ENCODE peak calls at places on chromosomes 1 and 21, in six cellular contexts. One of them, this sample, is unnamed.

GRCh38 chr21:29078884-29079765 is 5.7 kb upstream of the CCT8 start:
- DNase-seq in K562: no peak
- DNase-seq in GM12878: peak; percentile 68
- DNase-seq in HepG2: no peak
- DNase-seq in SK-N-SH: no peak
- DNase-seq in H1: no peak
- DNase-seq in this sample: peak; percentile 96

GRCh38 chr1:151852733-151853132 is 779 bp downstream of the THEM5 start:
- DNase-seq in K562: no peak
- DNase-seq in GM12878: no peak
- DNase-seq in HepG2: no peak
- DNase-seq in SK-N-SH: no peak
- DNase-seq in H1: no peak
- DNase-seq in this sample: no peak

GRCh38 chr21:31872452-31873274 is at the start of gene HUNK:
- DNase-seq in K562: no peak
- DNase-seq in GM12878: no peak
- DNase-seq in HepG2: peak; percentile 29
- DNase-seq in SK-N-SH: peak; percentile 84
- DNase-seq in H1: no peak
- DNase-seq in this sample: no peak

GRCh38 chr21:21439761-21440160 is 441.6 kb downstream of the NCAM2 start:
- DNase-seq in K562: no peak
- DNase-seq in GM12878: no peak
- DNase-seq in HepG2: no peak
- DNase-seq in SK-N-SH: no peak
- DNase-seq in H1: no peak
- DNase-seq in this sample: no peak

GRCh38 chr1:18913065-18913502 is 10.7 kb upstream of the ALDH4A1 start:
- DNase-seq in K562: peak; percentile 95
- DNase-seq in GM12878: no peak
- DNase-seq in HepG2: peak; percentile 66
- DNase-seq in SK-N-SH: peak; percentile 95
- DNase-seq in H1: peak; percentile 70
- DNase-seq in this sample: no peak

GRCh38 chr1:10217748-10218441 is 7.5 kb downstream of the KIF1B start:
- DNase-seq in K562: no peak
- DNase-seq in GM12878: no peak
- DNase-seq in HepG2: no peak
- DNase-seq in SK-N-SH: no peak
- DNase-seq in H1: no peak
- DNase-seq in this sample: no peak

GRCh38 chr1:3515774-3516480 is 61.5 kb downstream of the ARHGEF16 start:
- DNase-seq in K562: no peak
- DNase-seq in GM12878: no peak
- DNase-seq in HepG2: no peak
- DNase-seq in SK-N-SH: peak; percentile 70
- DNase-seq in H1: no peak
- DNase-seq in this sample: peak; percentile 83

GRCh38 chr1:3491291-3492246 is 37.1 kb downstream of the ARHGEF16 start:
- DNase-seq in K562: peak; percentile 92
- DNase-seq in GM12878: peak; percentile 3
- DNase-seq in HepG2: peak; percentile 24
- DNase-seq in SK-N-SH: peak; percentile 95
- DNase-seq in H1: peak; percentile 44
- DNase-seq in this sample: peak; percentile 21

GRCh38 chr1:214840366-214840765 is 237.4 kb downstream of the CENPF start:
- DNase-seq in K562: no peak
- DNase-seq in GM12878: no peak
- DNase-seq in HepG2: no peak
- DNase-seq in SK-N-SH: no peak
- DNase-seq in H1: no peak
- DNase-seq in this sample: no peak

GRCh38 chr1:208291923-208292711 is 47.9 kb upstream of the PLXNA2 start:
- DNase-seq in K562: no peak
- DNase-seq in GM12878: no peak
- DNase-seq in HepG2: no peak
- DNase-seq in SK-N-SH: no peak
- DNase-seq in H1: no peak
- DNase-seq in this sample: no peak

GRCh38 chr1:240652554-240652953 is 40.6 kb upstream of the GREM2 start:
- DNase-seq in K562: no peak
- DNase-seq in GM12878: no peak
- DNase-seq in HepG2: no peak
- DNase-seq in SK-N-SH: no peak
- DNase-seq in H1: no peak
- DNase-seq in this sample: no peak

GRCh38 chr1:8598783-8599182 is 218.7 kb downstream of the RERE start:
- DNase-seq in K562: no peak
- DNase-seq in GM12878: no peak
- DNase-seq in HepG2: no peak
- DNase-seq in SK-N-SH: peak; percentile 21
- DNase-seq in H1: no peak
- DNase-seq in this sample: no peak

GRCh38 chr1:30615076-30615795 is 108.1 kb downstream of the MATN1 start:
- DNase-seq in K562: no peak
- DNase-seq in GM12878: no peak
- DNase-seq in HepG2: no peak
- DNase-seq in SK-N-SH: no peak
- DNase-seq in H1: no peak
- DNase-seq in this sample: no peak

GRCh38 chr1:8094481-8095241 is 68.6 kb upstream of the ERRFI1 start:
- DNase-seq in K562: no peak
- DNase-seq in GM12878: no peak
- DNase-seq in HepG2: peak; percentile 79
- DNase-seq in SK-N-SH: no peak
- DNase-seq in H1: no peak
- DNase-seq in this sample: no peak

GRCh38 chr1:152768847-152769533 is 6.0 kb upstream of the LCE1F start:
- DNase-seq in K562: no peak
- DNase-seq in GM12878: no peak
- DNase-seq in HepG2: no peak
- DNase-seq in SK-N-SH: no peak
- DNase-seq in H1: no peak
- DNase-seq in this sample: no peak

GRCh38 chr1:215083408-215083961 is 948 bp downstream of the KCNK2 start:
- DNase-seq in K562: no peak
- DNase-seq in GM12878: no peak
- DNase-seq in HepG2: no peak
- DNase-seq in SK-N-SH: peak; percentile 17
- DNase-seq in H1: no peak
- DNase-seq in this sample: no peak

GRCh38 chr1:168227620-168228019 is 1.8 kb downstream of the SFT2D2 start:
- DNase-seq in K562: peak; percentile 27
- DNase-seq in GM12878: no peak
- DNase-seq in HepG2: no peak
- DNase-seq in SK-N-SH: no peak
- DNase-seq in H1: no peak
- DNase-seq in this sample: no peak

GRCh38 chr21:45985471-45986315 is 4.1 kb downstream of the COL6A1 start:
- DNase-seq in K562: no peak
- DNase-seq in GM12878: no peak
- DNase-seq in HepG2: no peak
- DNase-seq in SK-N-SH: no peak
- DNase-seq in H1: no peak
- DNase-seq in this sample: no peak

GRCh38 chr1:161733526-161733925 is 12.2 kb downstream of the FCRLB start:
- DNase-seq in K562: no peak
- DNase-seq in GM12878: no peak
- DNase-seq in HepG2: no peak
- DNase-seq in SK-N-SH: no peak
- DNase-seq in H1: no peak
- DNase-seq in this sample: peak; percentile 73

GRCh38 chr1:53982762-53983101 is 35.3 kb downstream of the LDLRAD1 start:
- DNase-seq in K562: no peak
- DNase-seq in GM12878: no peak
- DNase-seq in HepG2: no peak
- DNase-seq in SK-N-SH: no peak
- DNase-seq in H1: no peak
- DNase-seq in this sample: no peak

GRCh38 chr1:217907504-217907903 is 276.4 kb downstream of the SPATA17 start:
- DNase-seq in K562: no peak
- DNase-seq in GM12878: no peak
- DNase-seq in HepG2: no peak
- DNase-seq in SK-N-SH: no peak
- DNase-seq in H1: no peak
- DNase-seq in this sample: peak; percentile 7

GRCh38 chr1:167658574-167659328 is 28.7 kb downstream of the RCSD1 start:
- DNase-seq in K562: no peak
- DNase-seq in GM12878: no peak
- DNase-seq in HepG2: no peak
- DNase-seq in SK-N-SH: no peak
- DNase-seq in H1: no peak
- DNase-seq in this sample: peak; percentile 40

GRCh38 chr1:64282353-64282752 is 78.9 kb downstream of the UBE2U start:
- DNase-seq in K562: no peak
- DNase-seq in GM12878: no peak
- DNase-seq in HepG2: no peak
- DNase-seq in SK-N-SH: peak; percentile 89
- DNase-seq in H1: no peak
- DNase-seq in this sample: no peak

GRCh38 chr1:3065396-3065795 is 3.6 kb upstream of the PRDM16 start:
- DNase-seq in K562: no peak
- DNase-seq in GM12878: no peak
- DNase-seq in HepG2: no peak
- DNase-seq in SK-N-SH: no peak
- DNase-seq in H1: no peak
- DNase-seq in this sample: no peak

GRCh38 chr1:33390550-33390949 is 40.3 kb downstream of the PHC2 start:
- DNase-seq in K562: no peak
- DNase-seq in GM12878: no peak
- DNase-seq in HepG2: no peak
- DNase-seq in SK-N-SH: no peak
- DNase-seq in H1: no peak
- DNase-seq in this sample: no peak

GRCh38 chr1:239619190-239619589 is 232.8 kb downstream of the CHRM3 start:
- DNase-seq in K562: no peak
- DNase-seq in GM12878: no peak
- DNase-seq in HepG2: no peak
- DNase-seq in SK-N-SH: no peak
- DNase-seq in H1: no peak
- DNase-seq in this sample: no peak

GRCh38 chr21:45571641-45572040 is 29.4 kb upstream of the SLC19A1 start:
- DNase-seq in K562: no peak
- DNase-seq in GM12878: no peak
- DNase-seq in HepG2: no peak
- DNase-seq in SK-N-SH: peak; percentile 15
- DNase-seq in H1: no peak
- DNase-seq in this sample: no peak

GRCh38 chr1:85201340-85202091 is 700 bp upstream of the SYDE2 start:
- DNase-seq in K562: peak; percentile 76
- DNase-seq in GM12878: no peak
- DNase-seq in HepG2: peak; percentile 52
- DNase-seq in SK-N-SH: peak; percentile 60
- DNase-seq in H1: peak; percentile 53
- DNase-seq in this sample: no peak
- TF ChIP-seq POLR2AphosphoS5 in K562: no peak
- TF ChIP-seq POLR2AphosphoS5 in GM12878: no peak
- TF ChIP-seq POLR2AphosphoS5 in HepG2: peak; percentile 34
- TF ChIP-seq POLR2AphosphoS5 in SK-N-SH: no peak
- TF ChIP-seq POLR2AphosphoS5 in H1: peak; percentile 45
- TF ChIP-seq POLR2AphosphoS5 in this sample: no peak

GRCh38 chr1:91555821-91556531 is 55.3 kb downstream of the CDC7 start:
- DNase-seq in K562: peak; percentile 79
- DNase-seq in GM12878: no peak
- DNase-seq in HepG2: no peak
- DNase-seq in SK-N-SH: no peak
- DNase-seq in H1: no peak
- DNase-seq in this sample: no peak
- TF ChIP-seq GABPA in K562: no peak
- TF ChIP-seq GABPA in GM12878: no peak
- TF ChIP-seq GABPA in HepG2: no peak
- TF ChIP-seq GABPA in SK-N-SH: no peak
- TF ChIP-seq GABPA in H1: no peak
- TF ChIP-seq GABPA in this sample: no peak

GRCh38 chr21:30634906-30635305 is at the start of gene KRTAP20-2:
- DNase-seq in K562: no peak
- DNase-seq in GM12878: no peak
- DNase-seq in HepG2: no peak
- DNase-seq in SK-N-SH: no peak
- DNase-seq in H1: no peak
- DNase-seq in this sample: no peak

GRCh38 chr21:30625449-30625848 is 5.0 kb downstream of the KRTAP20-4 start:
- DNase-seq in K562: no peak
- DNase-seq in GM12878: no peak
- DNase-seq in HepG2: no peak
- DNase-seq in SK-N-SH: no peak
- DNase-seq in H1: no peak
- DNase-seq in this sample: no peak

GRCh38 chr21:30628109-30628508 is 6.9 kb upstream of the KRTAP20-2 start:
- DNase-seq in K562: no peak
- DNase-seq in GM12878: no peak
- DNase-seq in HepG2: no peak
- DNase-seq in SK-N-SH: no peak
- DNase-seq in H1: no peak
- DNase-seq in this sample: no peak

GRCh38 chr21:30623362-30623761 is 2.9 kb downstream of the KRTAP20-4 start:
- DNase-seq in K562: no peak
- DNase-seq in GM12878: no peak
- DNase-seq in HepG2: no peak
- DNase-seq in SK-N-SH: no peak
- DNase-seq in H1: no peak
- DNase-seq in this sample: no peak

DNA sequence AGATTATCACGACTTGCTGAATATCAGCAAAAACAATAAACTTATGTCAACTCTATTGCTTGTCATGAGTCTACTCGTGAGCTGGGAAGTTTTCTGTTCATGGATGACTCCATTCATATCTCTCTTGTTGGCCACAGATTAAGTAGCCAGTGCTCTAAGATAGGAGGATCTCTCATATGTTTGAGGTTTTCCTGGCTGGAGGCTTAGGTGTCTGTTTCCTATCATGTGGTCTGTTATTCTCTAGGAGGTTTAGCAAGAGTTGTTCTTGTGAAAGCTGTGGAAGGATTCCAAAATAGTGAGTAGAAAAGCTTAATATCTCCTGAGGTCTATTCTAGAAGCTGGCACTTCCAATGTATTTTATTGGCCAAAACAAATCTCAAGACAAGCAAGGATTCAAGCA is 5.8 kb upstream of the KRTAP20-2 start:
- DNase-seq in K562: no peak
- DNase-seq in GM12878: no peak
- DNase-seq in HepG2: no peak
- DNase-seq in SK-N-SH: no peak
- DNase-seq in H1: no peak
- DNase-seq in this sample: no peak
- TF ChIP-seq POLR2AphosphoS5 in K562: no peak
- TF ChIP-seq POLR2AphosphoS5 in GM12878: no peak
- TF ChIP-seq POLR2AphosphoS5 in HepG2: no peak
- TF ChIP-seq POLR2AphosphoS5 in SK-N-SH: no peak
- TF ChIP-seq POLR2AphosphoS5 in H1: no peak
- TF ChIP-seq POLR2AphosphoS5 in this sample: no peak

GRCh38 chr1:110482662-110483307 is 31.8 kb downstream of the PROK1 start:
- DNase-seq in K562: no peak
- DNase-seq in GM12878: no peak
- DNase-seq in HepG2: no peak
- DNase-seq in SK-N-SH: no peak
- DNase-seq in H1: no peak
- DNase-seq in this sample: no peak
- TF ChIP-seq GABPA in K562: no peak
- TF ChIP-seq GABPA in GM12878: no peak
- TF ChIP-seq GABPA in HepG2: no peak
- TF ChIP-seq GABPA in SK-N-SH: no peak
- TF ChIP-seq GABPA in H1: no peak
- TF ChIP-seq GABPA in this sample: no peak

This sample was measured in HL-60.